ENCODE peak calls at places on chromosomes 5 and 9, in ten cellular contexts. K is OCI-LY7; H is neuronal stem cell; W is CD8-positive, alpha-beta memory T cell; N is colonic mucosa; I is mesendoderm; Z is small intestine; U is aorta; A is mesenchymal stem cell; L is stomach. O is an unnamed sample. For H3K4me1, the result is how much of the 10 kb centered on the place peaks cover.

GRCh38 chr9:134182554-134183219 is 18.3 kb upstream of the RNU6ATAC start:
- DNase-seq in K (no peak), H (no peak), W (no peak), N (no peak), I (peak), Z (no peak), U (peak), A (peak), L (no peak), O (no peak)

GRCh38 chr5:116733995-116734716 is 159.5 kb upstream of the SEMA6A start:
- DNase-seq in K (no peak), H (no peak), W (no peak), N (no peak), I (peak), Z (no peak), U (no peak), A (no peak), L (no peak), O (no peak)

GRCh38 chr9:92686954-92687353 is 17.0 kb upstream of the IPPK start:
- DNase-seq in K (peak), H (no peak), W (no peak), N (no peak), I (peak), Z (no peak), U (no peak), A (peak), L (no peak), O (no peak)

GRCh38 chr9:34382879-34383278 is 6.2 kb upstream of the MYORG start:
- DNase-seq in K (no peak), H (no peak), W (no peak), N (no peak), I (no peak), Z (no peak), U (no peak), A (no peak), L (no peak), O (no peak)

GRCh38 chr5:1352231-1352825 is 7.4 kb upstream of the CLPTM1L start:
- DNase-seq in K (no peak), H (no peak), W (no peak), N (no peak), I (no peak), Z (no peak), U (peak), A (no peak), L (no peak), O (no peak)

GRCh38 chr9:113705306-113705937 is 170.7 kb upstream of the ZNF618 start:
- DNase-seq in K (no peak), H (no peak), W (no peak), N (no peak), I (no peak), Z (no peak), U (no peak), A (no peak), L (peak), O (no peak)

GRCh38 chr5:42545038-42545437 is 121.8 kb downstream of the GHR start:
- DNase-seq in K (no peak), H (no peak), W (no peak), N (no peak), I (no peak), Z (no peak), U (no peak), A (no peak), L (no peak), O (no peak)

GRCh38 chr9:131743501-131743900 is 3.6 kb upstream of the RAPGEF1 start:
- DNase-seq in K (no peak), H (no peak), W (no peak), N (no peak), I (no peak), Z (no peak), U (no peak), A (no peak), L (no peak), O (no peak)

GRCh38 chr9:33620738-33621439 is 96.8 kb downstream of the ANKRD18B start:
- DNase-seq in K (no peak), H (no peak), W (no peak), N (no peak), I (peak), Z (no peak), U (no peak), A (peak), L (no peak), O (no peak)

GRCh38 chr5:167352801-167353200 is 938.6 kb upstream of the WWC1 start:
- DNase-seq in K (no peak), H (no peak), W (no peak), N (no peak), I (no peak), Z (peak), U (no peak), A (no peak), L (no peak), O (no peak)

GRCh38 chr5:58314356-58315045 is 145.4 kb downstream of the PLK2 start:
- DNase-seq in K (no peak), H (no peak), W (no peak), N (no peak), I (no peak), Z (no peak), U (no peak), A (peak), L (no peak), O (no peak)

GRCh38 chr5:157275403-157275802 is 9.5 kb downstream of the CYFIP2 start:
- DNase-seq in K (no peak), H (no peak), W (no peak), N (no peak), I (no peak), Z (no peak), U (no peak), A (no peak), L (no peak), O (no peak)

GRCh38 chr9:136117291-136118060 is 1.2 kb downstream of the TMEM250 start:
- DNase-seq in K (peak), H (no peak), W (no peak), N (peak), I (no peak), Z (peak), U (no peak), A (no peak), L (peak), O (no peak)

GRCh38 chr9:96183751-96184150 is 118.2 kb downstream of the HSD17B3 start:
- DNase-seq in K (no peak), H (no peak), W (no peak), N (no peak), I (no peak), Z (no peak), U (no peak), A (no peak), L (no peak), O (no peak)

GRCh38 chr5:134451618-134452505 is 40.2 kb upstream of the CDKN2AIPNL start:
- DNase-seq in K (no peak), H (no peak), W (no peak), N (peak), I (no peak), Z (peak), U (peak), A (peak), L (peak), O (no peak)

GRCh38 chr9:126157826-126158431 is 168.7 kb upstream of the MVB12B start:
- DNase-seq in K (no peak), H (no peak), W (no peak), N (no peak), I (no peak), Z (no peak), U (no peak), A (no peak), L (peak), O (no peak)

GRCh38 chr9:98211260-98211659 is 18.8 kb upstream of the CORO2A start:
- DNase-seq in K (no peak), H (no peak), W (no peak), N (peak), I (no peak), Z (no peak), U (no peak), A (no peak), L (no peak), O (no peak)

GRCh38 chr9:74742792-74743389 is 144.8 kb downstream of the TRPM6 start:
- DNase-seq in K (no peak), H (peak), W (no peak), N (no peak), I (peak), Z (peak), U (no peak), A (peak), L (no peak), O (peak)

GRCh38 chr5:457195-457961 is 14.4 kb downstream of the EXOC3 start:
- DNase-seq in K (no peak), H (no peak), W (no peak), N (no peak), I (no peak), Z (no peak), U (peak), A (no peak), L (no peak), O (no peak)

GRCh38 chr5:4089087-4089486 is 493.5 kb downstream of the IRX1 start:
- DNase-seq in K (no peak), H (no peak), W (no peak), N (no peak), I (no peak), Z (no peak), U (no peak), A (no peak), L (no peak), O (no peak)

GRCh38 chr9:70285246-70285645 is 26.5 kb downstream of the SMC5 start:
- DNase-seq in K (no peak), H (no peak), W (no peak), N (no peak), I (no peak), Z (no peak), U (no peak), A (peak), L (no peak), O (no peak)

GRCh38 chr9:34522971-34523797 is at the start of gene ENHO:
- DNase-seq in K (peak), H (peak), W (peak), N (peak), I (peak), Z (peak), U (peak), A (peak), L (peak), O (no peak)

GRCh38 chr5:761854-762685 is 22.5 kb downstream of the ZDHHC11B start:
- DNase-seq in K (no peak), H (no peak), W (no peak), N (peak), I (no peak), Z (no peak), U (peak), A (no peak), L (peak), O (no peak)

GRCh38 chr5:148005788-148006520 is 57.8 kb upstream of the SPINK5 start:
- DNase-seq in K (peak), H (no peak), W (no peak), N (no peak), I (peak), Z (no peak), U (no peak), A (no peak), L (no peak), O (peak)

GRCh38 chr5:72388652-72389051 is 68.5 kb downstream of the PTCD2 start:
- DNase-seq in K (no peak), H (no peak), W (no peak), N (no peak), I (no peak), Z (no peak), U (peak), A (no peak), L (no peak), O (no peak)

GRCh38 chr5:10891193-10891592 is 130.2 kb upstream of the DAP start:
- DNase-seq in K (no peak), H (no peak), W (no peak), N (no peak), I (no peak), Z (no peak), U (no peak), A (no peak), L (no peak), O (no peak)

GRCh38 chr9:96150324-96151023 is 151.5 kb downstream of the HSD17B3 start:
- DNase-seq in K (no peak), H (no peak), W (peak), N (no peak), I (no peak), Z (peak), U (peak), A (no peak), L (peak), O (no peak)

GRCh38 chr5:180742727-180743126 is 2.9 kb upstream of the OR2Y1 start:
- DNase-seq in K (no peak), H (no peak), W (no peak), N (no peak), I (no peak), Z (no peak), U (no peak), A (no peak), L (no peak), O (no peak)

GRCh38 chr5:126868961-126869451 is 92.1 kb downstream of the LMNB1 start:
- DNase-seq in K (no peak), H (peak), W (no peak), N (no peak), I (peak), Z (no peak), U (no peak), A (no peak), L (no peak), O (no peak)

GRCh38 chr5:40046792-40047191 is 622.0 kb upstream of the DAB2 start:
- DNase-seq in K (no peak), H (no peak), W (no peak), N (no peak), I (no peak), Z (no peak), U (no peak), A (no peak), L (no peak), O (no peak)

GRCh38 chr9:96599298-96599697 is 20.3 kb downstream of the CDC14B start:
- DNase-seq in K (no peak), H (no peak), W (no peak), N (no peak), I (no peak), Z (no peak), U (no peak), A (no peak), L (no peak), O (no peak)

GRCh38 chr9:89848060-89849040 is 243.5 kb downstream of the GADD45G start:
- DNase-seq in K (no peak), H (no peak), W (no peak), N (no peak), I (no peak), Z (no peak), U (no peak), A (no peak), L (no peak), O (no peak)

GRCh38 chr5:124741711-124742496 is 4.5 kb downstream of the ZNF608 start:
- DNase-seq in K (peak), H (peak), W (no peak), N (peak), I (peak), Z (peak), U (no peak), A (peak), L (peak), O (no peak)

GRCh38 chr5:124744170-124744911 is 2.1 kb downstream of the ZNF608 start:
- DNase-seq in K (peak), H (no peak), W (no peak), N (peak), I (peak), Z (peak), U (peak), A (peak), L (peak), O (no peak)

GRCh38 chr5:124742983-124743533 is 3.4 kb downstream of the ZNF608 start:
- DNase-seq in K (peak), H (no peak), W (no peak), N (no peak), I (peak), Z (peak), U (no peak), A (peak), L (no peak), O (no peak)

GRCh38 chr5:124742521-124742920 is 3.9 kb downstream of the ZNF608 start:
- DNase-seq in K (no peak), H (no peak), W (no peak), N (no peak), I (no peak), Z (no peak), U (no peak), A (no peak), L (no peak), O (no peak)

GRCh38 chr5:124743534-124744169 is 2.8 kb downstream of the ZNF608 start:
- DNase-seq in K (peak), H (no peak), W (no peak), N (peak), I (peak), Z (peak), U (no peak), A (no peak), L (no peak), O (no peak)
- H3K4me1 ChIP-seq in K (under half), H (under half), W (under half), N (under half), I (under half), Z (under half), U (under half), A (under half), L (under half), O (under half)

GRCh38 chr9:13718539-13718938 is 439.0 kb upstream of the MPDZ start:
- DNase-seq in K (no peak), H (no peak), W (no peak), N (no peak), I (no peak), Z (no peak), U (no peak), A (no peak), L (no peak), O (no peak)

GRCh38 chr9:13721481-13722235 is 442.2 kb upstream of the MPDZ start:
- DNase-seq in K (no peak), H (no peak), W (no peak), N (no peak), I (no peak), Z (no peak), U (no peak), A (no peak), L (no peak), O (no peak)

GRCh38 chr9:13719410-13719809 is 439.9 kb upstream of the MPDZ start:
- DNase-seq in K (no peak), H (no peak), W (no peak), N (no peak), I (no peak), Z (no peak), U (no peak), A (no peak), L (no peak), O (no peak)

GRCh38 chr9:13718086-13718485 is 438.6 kb upstream of the MPDZ start:
- DNase-seq in K (no peak), H (no peak), W (no peak), N (no peak), I (no peak), Z (no peak), U (no peak), A (no peak), L (no peak), O (no peak)

DNA sequence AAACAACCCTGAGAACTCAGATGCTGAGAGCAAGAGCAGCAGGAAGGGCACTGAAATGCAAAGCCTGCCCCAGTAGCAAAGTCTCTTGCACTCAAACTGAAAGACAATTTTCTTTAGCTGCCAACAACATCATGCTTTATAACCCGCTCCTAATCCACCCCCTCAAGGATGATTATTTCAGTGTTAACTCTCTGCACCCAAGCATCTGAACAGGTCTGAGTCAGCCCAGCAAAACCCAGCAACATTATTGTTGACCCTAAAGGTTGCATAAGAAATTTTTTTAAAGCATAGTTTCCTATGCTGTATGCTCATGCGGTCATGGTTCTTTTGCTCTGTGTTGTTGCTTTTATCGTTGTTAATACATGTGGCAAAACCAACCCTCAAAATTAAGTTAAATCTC is 440.5 kb upstream of the MPDZ start:
- DNase-seq in K (no peak), H (no peak), W (no peak), N (no peak), I (no peak), Z (no peak), U (no peak), A (peak), L (no peak), O (no peak)
- H3K4me3 ChIP-seq in K (no peak), H (no peak), W (no peak), N (no peak), I (no peak), Z (no peak), U (no peak), A (peak), L (no peak), O (no peak)

GRCh38 chr5:138927979-138928378 is 52.8 kb upstream of the LRRTM2 start:
- DNase-seq in K (no peak), H (no peak), W (no peak), N (peak), I (no peak), Z (peak), U (peak), A (no peak), L (peak), O (no peak)

GRCh38 chr5:138927539-138927938 is 52.4 kb upstream of the LRRTM2 start:
- DNase-seq in K (no peak), H (no peak), W (no peak), N (no peak), I (no peak), Z (no peak), U (no peak), A (no peak), L (no peak), O (no peak)

GRCh38 chr5:138925090-138925635 is 50.0 kb upstream of the LRRTM2 start:
- DNase-seq in K (no peak), H (no peak), W (no peak), N (no peak), I (no peak), Z (no peak), U (no peak), A (no peak), L (no peak), O (no peak)

GRCh38 chr5:138926257-138926656 is 51.1 kb upstream of the LRRTM2 start:
- DNase-seq in K (no peak), H (no peak), W (no peak), N (no peak), I (no peak), Z (no peak), U (no peak), A (no peak), L (no peak), O (no peak)

DNA sequence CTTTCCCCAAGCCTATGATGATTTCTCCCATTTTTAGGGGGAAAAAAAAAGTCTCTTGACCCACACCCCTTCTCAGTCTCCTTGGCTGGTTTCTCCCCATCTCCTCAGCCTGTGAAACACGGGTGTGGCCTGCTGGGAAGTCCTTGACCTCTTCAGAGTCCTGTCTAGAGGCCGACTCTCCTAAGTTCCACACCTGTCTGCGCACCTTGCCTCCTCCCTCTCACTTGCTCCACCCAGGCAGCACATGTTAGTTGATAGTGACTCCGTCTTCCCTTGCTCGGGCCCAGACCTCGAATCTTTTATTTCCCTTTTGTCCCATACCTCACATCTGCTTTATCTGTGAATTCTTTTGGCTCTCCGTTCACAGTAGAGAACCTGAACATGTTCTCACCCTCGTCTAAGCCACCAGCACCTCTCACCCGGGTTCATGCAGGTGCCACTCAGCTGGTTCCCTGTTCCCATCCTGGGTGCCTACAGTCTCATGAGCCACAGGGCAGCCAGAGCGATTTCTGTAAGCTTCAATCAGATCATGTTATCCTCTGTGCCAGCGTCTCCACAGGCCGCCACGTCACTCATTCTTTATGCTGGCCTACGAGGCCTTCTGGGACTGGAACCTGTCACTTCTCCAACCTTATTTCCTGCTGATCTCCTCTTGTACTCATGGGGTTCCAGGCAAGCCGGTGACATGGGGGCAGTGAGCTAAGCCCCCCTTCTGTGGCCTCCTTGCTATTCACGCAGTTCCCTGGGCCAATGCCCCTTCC is 51.7 kb upstream of the LRRTM2 start:
- DNase-seq in K (no peak), H (no peak), W (no peak), N (no peak), I (no peak), Z (peak), U (peak), A (no peak), L (no peak), O (no peak)
- H3K27ac ChIP-seq in K (no peak), H (no peak), W (no peak), N (no peak), I (no peak), Z (peak), U (no peak), A (no peak), L (no peak), O (no peak)

GRCh38 chr5:93675458-93676450 is 65.6 kb downstream of the POU5F2 start:
- DNase-seq in K (no peak), H (no peak), W (no peak), N (no peak), I (no peak), Z (no peak), U (no peak), A (peak), L (no peak), O (no peak)
- H3K4me1 ChIP-seq in K (under half), H (under half), W (under half), N (under half), I (under half), Z (under half), U (under half), A (under half), L (under half), O (under half)

O was measured in iPS DF 6.9.